ENCODE peak calls at places on chromosome 13, in ten cellular contexts. One of them, this sample, is unnamed.

GRCh38 chr13:25752957-25753540 is 298.8 kb downstream of the SHISA2 start:
- DNase-seq in hypothalamus: no peak
- DNase-seq in NCI-H1092: peak; percentile 19
- DNase-seq in NCI-H2029: peak; percentile 52
- DNase-seq in NCI-H1105: no peak
- DNase-seq in left ventricle myocardium inferior: peak; percentile 44
- DNase-seq in HuH-7.5: no peak
- DNase-seq in nephron progenitor cell: no peak
- DNase-seq in right cardiac atrium: peak; percentile 77
- DNase-seq in thyroid gland: peak; percentile 16
- DNase-seq in this sample: no peak

GRCh38 chr13:97125051-97125809 is 96.9 kb upstream of the MBNL2 start:
- DNase-seq in hypothalamus: peak; percentile 16
- DNase-seq in NCI-H1092: no peak
- DNase-seq in NCI-H2029: no peak
- DNase-seq in NCI-H1105: no peak
- DNase-seq in left ventricle myocardium inferior: no peak
- DNase-seq in HuH-7.5: no peak
- DNase-seq in nephron progenitor cell: peak; percentile 58
- DNase-seq in right cardiac atrium: peak; percentile 63
- DNase-seq in thyroid gland: peak; percentile 65
- DNase-seq in this sample: peak; percentile 44

GRCh38 chr13:41645313-41645712 is 188.0 kb downstream of the RGCC start:
- DNase-seq in hypothalamus: no peak
- DNase-seq in NCI-H1092: no peak
- DNase-seq in NCI-H2029: no peak
- DNase-seq in NCI-H1105: no peak
- DNase-seq in left ventricle myocardium inferior: no peak
- DNase-seq in HuH-7.5: no peak
- DNase-seq in nephron progenitor cell: no peak
- DNase-seq in right cardiac atrium: no peak
- DNase-seq in thyroid gland: peak; percentile 13
- DNase-seq in this sample: peak; percentile 86

GRCh38 chr13:37618554-37618953 is 20.0 kb upstream of the POSTN start:
- DNase-seq in hypothalamus: no peak
- DNase-seq in NCI-H1092: no peak
- DNase-seq in NCI-H2029: no peak
- DNase-seq in NCI-H1105: no peak
- DNase-seq in left ventricle myocardium inferior: no peak
- DNase-seq in HuH-7.5: no peak
- DNase-seq in nephron progenitor cell: no peak
- DNase-seq in right cardiac atrium: no peak
- DNase-seq in thyroid gland: no peak
- DNase-seq in this sample: no peak

GRCh38 chr13:33911521-33911920 is 93.6 kb downstream of the RFC3 start:
- DNase-seq in hypothalamus: no peak
- DNase-seq in NCI-H1092: no peak
- DNase-seq in NCI-H2029: no peak
- DNase-seq in NCI-H1105: no peak
- DNase-seq in left ventricle myocardium inferior: no peak
- DNase-seq in HuH-7.5: no peak
- DNase-seq in nephron progenitor cell: no peak
- DNase-seq in right cardiac atrium: no peak
- DNase-seq in thyroid gland: no peak
- DNase-seq in this sample: no peak

GRCh38 chr13:96460571-96460970 is 370.7 kb downstream of the HS6ST3 start:
- DNase-seq in hypothalamus: no peak
- DNase-seq in NCI-H1092: peak; percentile 15
- DNase-seq in NCI-H2029: no peak
- DNase-seq in NCI-H1105: peak; percentile 69
- DNase-seq in left ventricle myocardium inferior: no peak
- DNase-seq in HuH-7.5: no peak
- DNase-seq in nephron progenitor cell: no peak
- DNase-seq in right cardiac atrium: no peak
- DNase-seq in thyroid gland: peak; percentile 12
- DNase-seq in this sample: no peak

GRCh38 chr13:41976491-41976890 is 15.6 kb upstream of the VWA8 start:
- DNase-seq in hypothalamus: no peak
- DNase-seq in NCI-H1092: no peak
- DNase-seq in NCI-H2029: no peak
- DNase-seq in NCI-H1105: no peak
- DNase-seq in left ventricle myocardium inferior: no peak
- DNase-seq in HuH-7.5: no peak
- DNase-seq in nephron progenitor cell: no peak
- DNase-seq in right cardiac atrium: no peak
- DNase-seq in thyroid gland: no peak
- DNase-seq in this sample: no peak

GRCh38 chr13:29436291-29436690 is 159.2 kb downstream of the SLC7A1 start:
- DNase-seq in hypothalamus: no peak
- DNase-seq in NCI-H1092: no peak
- DNase-seq in NCI-H2029: no peak
- DNase-seq in NCI-H1105: no peak
- DNase-seq in left ventricle myocardium inferior: no peak
- DNase-seq in HuH-7.5: no peak
- DNase-seq in nephron progenitor cell: no peak
- DNase-seq in right cardiac atrium: no peak
- DNase-seq in thyroid gland: peak; percentile 8
- DNase-seq in this sample: no peak

GRCh38 chr13:85141425-85141824 is 657.8 kb downstream of the SLITRK6 start:
- DNase-seq in hypothalamus: no peak
- DNase-seq in NCI-H1092: no peak
- DNase-seq in NCI-H2029: no peak
- DNase-seq in NCI-H1105: no peak
- DNase-seq in left ventricle myocardium inferior: no peak
- DNase-seq in HuH-7.5: no peak
- DNase-seq in nephron progenitor cell: no peak
- DNase-seq in right cardiac atrium: no peak
- DNase-seq in thyroid gland: no peak
- DNase-seq in this sample: no peak

GRCh38 chr13:36848228-36848982 is 29.4 kb downstream of the RFXAP start:
- DNase-seq in hypothalamus: no peak
- DNase-seq in NCI-H1092: no peak
- DNase-seq in NCI-H2029: peak; percentile 34
- DNase-seq in NCI-H1105: no peak
- DNase-seq in left ventricle myocardium inferior: no peak
- DNase-seq in HuH-7.5: no peak
- DNase-seq in nephron progenitor cell: no peak
- DNase-seq in right cardiac atrium: no peak
- DNase-seq in thyroid gland: no peak
- DNase-seq in this sample: no peak

GRCh38 chr13:44382635-44383145 is 9.1 kb downstream of the SERP2 start:
- DNase-seq in hypothalamus: no peak
- DNase-seq in NCI-H1092: no peak
- DNase-seq in NCI-H2029: no peak
- DNase-seq in NCI-H1105: no peak
- DNase-seq in left ventricle myocardium inferior: no peak
- DNase-seq in HuH-7.5: no peak
- DNase-seq in nephron progenitor cell: no peak
- DNase-seq in right cardiac atrium: peak; percentile 55
- DNase-seq in thyroid gland: no peak
- DNase-seq in this sample: no peak

GRCh38 chr13:111397202-111397880 is 76.9 kb downstream of the TEX29 start:
- DNase-seq in hypothalamus: no peak
- DNase-seq in NCI-H1092: no peak
- DNase-seq in NCI-H2029: no peak
- DNase-seq in NCI-H1105: no peak
- DNase-seq in left ventricle myocardium inferior: no peak
- DNase-seq in HuH-7.5: no peak
- DNase-seq in nephron progenitor cell: no peak
- DNase-seq in right cardiac atrium: no peak
- DNase-seq in thyroid gland: no peak
- DNase-seq in this sample: no peak